ENCODE peak calls at places on chromosomes 16 and 17, in five cellular contexts. One of them, this sample, is unnamed.

GRCh38 chr17:79992657-79993389 is 42.8 kb downstream of the TBC1D16 start:
- DNase-seq in activated CD8-positive, alpha-beta T cell treated with anti-CD3 and anti-CD28 coated beads for 36 hours: peak; percentile 28
- DNase-seq in heart right ventricle: no peak
- DNase-seq in cardiac fibroblast: no peak
- DNase-seq in cardiac muscle cell: no peak
- DNase-seq in this sample: no peak

GRCh38 chr17:68763551-68763950 is 162.4 kb upstream of the FAM20A start:
- DNase-seq in activated CD8-positive, alpha-beta T cell treated with anti-CD3 and anti-CD28 coated beads for 36 hours: no peak
- DNase-seq in heart right ventricle: no peak
- DNase-seq in cardiac fibroblast: peak; percentile 54
- DNase-seq in cardiac muscle cell: no peak
- DNase-seq in this sample: no peak

GRCh38 chr17:1946021-1946932 is 78.9 kb downstream of the RTN4RL1 start:
- DNase-seq in activated CD8-positive, alpha-beta T cell treated with anti-CD3 and anti-CD28 coated beads for 36 hours: no peak
- DNase-seq in heart right ventricle: no peak
- DNase-seq in cardiac fibroblast: no peak
- DNase-seq in cardiac muscle cell: no peak
- DNase-seq in this sample: no peak

GRCh38 chr16:711548-712320 is 3.2 kb upstream of the METRN start:
- DNase-seq in activated CD8-positive, alpha-beta T cell treated with anti-CD3 and anti-CD28 coated beads for 36 hours: peak; percentile 85
- DNase-seq in heart right ventricle: peak; percentile 72
- DNase-seq in cardiac fibroblast: peak; percentile 70
- DNase-seq in cardiac muscle cell: peak; percentile 77
- DNase-seq in this sample: peak; percentile 24

GRCh38 chr17:62392908-62393307 is 12.6 kb downstream of the EFCAB3 start:
- DNase-seq in activated CD8-positive, alpha-beta T cell treated with anti-CD3 and anti-CD28 coated beads for 36 hours: no peak
- DNase-seq in heart right ventricle: no peak
- DNase-seq in cardiac fibroblast: no peak
- DNase-seq in cardiac muscle cell: no peak
- DNase-seq in this sample: no peak

GRCh38 chr17:65434251-65434650 is 127.2 kb downstream of the AXIN2 start:
- DNase-seq in activated CD8-positive, alpha-beta T cell treated with anti-CD3 and anti-CD28 coated beads for 36 hours: no peak
- DNase-seq in heart right ventricle: no peak
- DNase-seq in cardiac fibroblast: no peak
- DNase-seq in cardiac muscle cell: peak; percentile 60
- DNase-seq in this sample: no peak

GRCh38 chr16:71626018-71626857 is at the start of gene MARVELD3:
- DNase-seq in activated CD8-positive, alpha-beta T cell treated with anti-CD3 and anti-CD28 coated beads for 36 hours: peak; percentile 32
- DNase-seq in heart right ventricle: no peak
- DNase-seq in cardiac fibroblast: no peak
- DNase-seq in cardiac muscle cell: no peak
- DNase-seq in this sample: peak; percentile 46

GRCh38 chr17:57921342-57921741 is 33.9 kb downstream of the CUEDC1 start:
- DNase-seq in activated CD8-positive, alpha-beta T cell treated with anti-CD3 and anti-CD28 coated beads for 36 hours: no peak
- DNase-seq in heart right ventricle: no peak
- DNase-seq in cardiac fibroblast: peak; percentile 53
- DNase-seq in cardiac muscle cell: peak; percentile 72
- DNase-seq in this sample: no peak

GRCh38 chr16:24978370-24978914 is 36.7 kb downstream of the ARHGAP17 start:
- DNase-seq in activated CD8-positive, alpha-beta T cell treated with anti-CD3 and anti-CD28 coated beads for 36 hours: no peak
- DNase-seq in heart right ventricle: no peak
- DNase-seq in cardiac fibroblast: no peak
- DNase-seq in cardiac muscle cell: no peak
- DNase-seq in this sample: no peak

GRCh38 chr16:69334696-69335095 is 4.3 kb upstream of the PDF start:
- DNase-seq in activated CD8-positive, alpha-beta T cell treated with anti-CD3 and anti-CD28 coated beads for 36 hours: no peak
- DNase-seq in heart right ventricle: no peak
- DNase-seq in cardiac fibroblast: no peak
- DNase-seq in cardiac muscle cell: no peak
- DNase-seq in this sample: no peak

GRCh38 chr17:7686221-7687071 is 844 bp downstream of the TP53 start:
- DNase-seq in activated CD8-positive, alpha-beta T cell treated with anti-CD3 and anti-CD28 coated beads for 36 hours: peak; percentile 86
- DNase-seq in heart right ventricle: peak; percentile 80
- DNase-seq in cardiac fibroblast: peak; percentile 93
- DNase-seq in cardiac muscle cell: peak; percentile 91
- DNase-seq in this sample: peak; percentile 90

GRCh38 chr16:66961065-66961744 is at the start of gene CES3:
- DNase-seq in activated CD8-positive, alpha-beta T cell treated with anti-CD3 and anti-CD28 coated beads for 36 hours: peak; percentile 84
- DNase-seq in heart right ventricle: no peak
- DNase-seq in cardiac fibroblast: peak; percentile 72
- DNase-seq in cardiac muscle cell: peak; percentile 72
- DNase-seq in this sample: no peak

GRCh38 chr16:84643180-84643583 is 5.1 kb upstream of the KLHL36 start:
- DNase-seq in activated CD8-positive, alpha-beta T cell treated with anti-CD3 and anti-CD28 coated beads for 36 hours: no peak
- DNase-seq in heart right ventricle: peak; percentile 65
- DNase-seq in cardiac fibroblast: peak; percentile 91
- DNase-seq in cardiac muscle cell: peak; percentile 92
- DNase-seq in this sample: no peak

GRCh38 chr17:57975044-57975443 is 13.0 kb downstream of the VEZF1 start:
- DNase-seq in activated CD8-positive, alpha-beta T cell treated with anti-CD3 and anti-CD28 coated beads for 36 hours: no peak
- DNase-seq in heart right ventricle: no peak
- DNase-seq in cardiac fibroblast: peak; percentile 54
- DNase-seq in cardiac muscle cell: peak; percentile 46
- DNase-seq in this sample: no peak

GRCh38 chr16:3095869-3096268 is 3.2 kb downstream of the ZSCAN10 start:
- DNase-seq in activated CD8-positive, alpha-beta T cell treated with anti-CD3 and anti-CD28 coated beads for 36 hours: peak; percentile 81
- DNase-seq in heart right ventricle: peak; percentile 34
- DNase-seq in cardiac fibroblast: peak; percentile 31
- DNase-seq in cardiac muscle cell: no peak
- DNase-seq in this sample: no peak

GRCh38 chr17:74202879-74203432 is 522 bp upstream of the RPL38 start:
- DNase-seq in activated CD8-positive, alpha-beta T cell treated with anti-CD3 and anti-CD28 coated beads for 36 hours: no peak
- DNase-seq in heart right ventricle: no peak
- DNase-seq in cardiac fibroblast: no peak
- DNase-seq in cardiac muscle cell: no peak
- DNase-seq in this sample: no peak

GRCh38 chr16:5790512-5790911 is 692.9 kb upstream of the EEF2KMT start:
- DNase-seq in activated CD8-positive, alpha-beta T cell treated with anti-CD3 and anti-CD28 coated beads for 36 hours: no peak
- DNase-seq in heart right ventricle: no peak
- DNase-seq in cardiac fibroblast: no peak
- DNase-seq in cardiac muscle cell: no peak
- DNase-seq in this sample: no peak

GRCh38 chr17:62792122-62792800 is 15.9 kb downstream of the MARCHF10 start:
- DNase-seq in activated CD8-positive, alpha-beta T cell treated with anti-CD3 and anti-CD28 coated beads for 36 hours: no peak
- DNase-seq in heart right ventricle: no peak
- DNase-seq in cardiac fibroblast: peak; percentile 98
- DNase-seq in cardiac muscle cell: peak; percentile 62
- DNase-seq in this sample: no peak

GRCh38 chr16:57004387-57005250 is 15.3 kb downstream of the NLRC5 start:
- DNase-seq in activated CD8-positive, alpha-beta T cell treated with anti-CD3 and anti-CD28 coated beads for 36 hours: no peak
- DNase-seq in heart right ventricle: no peak
- DNase-seq in cardiac fibroblast: no peak
- DNase-seq in cardiac muscle cell: no peak
- DNase-seq in this sample: no peak

GRCh38 chr17:39867891-39868553 is at the start of gene ZPBP2:
- DNase-seq in activated CD8-positive, alpha-beta T cell treated with anti-CD3 and anti-CD28 coated beads for 36 hours: peak; percentile 53
- DNase-seq in heart right ventricle: no peak
- DNase-seq in cardiac fibroblast: no peak
- DNase-seq in cardiac muscle cell: no peak
- DNase-seq in this sample: no peak

GRCh38 chr17:64418506-64419339 is 28.1 kb upstream of the PECAM1 start:
- DNase-seq in activated CD8-positive, alpha-beta T cell treated with anti-CD3 and anti-CD28 coated beads for 36 hours: no peak
- DNase-seq in heart right ventricle: no peak
- DNase-seq in cardiac fibroblast: peak; percentile 91
- DNase-seq in cardiac muscle cell: peak; percentile 83
- DNase-seq in this sample: peak; percentile 31

GRCh38 chr16:79580465-79581200 is 19.9 kb downstream of the MAF start:
- DNase-seq in activated CD8-positive, alpha-beta T cell treated with anti-CD3 and anti-CD28 coated beads for 36 hours: no peak
- DNase-seq in heart right ventricle: no peak
- DNase-seq in cardiac fibroblast: no peak
- DNase-seq in cardiac muscle cell: no peak
- DNase-seq in this sample: no peak

GRCh38 chr16:73024571-73025105 is 23.3 kb downstream of the ZFHX3 start:
- DNase-seq in activated CD8-positive, alpha-beta T cell treated with anti-CD3 and anti-CD28 coated beads for 36 hours: no peak
- DNase-seq in heart right ventricle: no peak
- DNase-seq in cardiac fibroblast: no peak
- DNase-seq in cardiac muscle cell: no peak
- DNase-seq in this sample: no peak

GRCh38 chr16:56306690-56307533 is 115.6 kb downstream of the GNAO1 start:
- DNase-seq in activated CD8-positive, alpha-beta T cell treated with anti-CD3 and anti-CD28 coated beads for 36 hours: no peak
- DNase-seq in heart right ventricle: no peak
- DNase-seq in cardiac fibroblast: no peak
- DNase-seq in cardiac muscle cell: no peak
- DNase-seq in this sample: no peak

GRCh38 chr17:7281074-7281952 is at the start of gene SLC2A4:
- DNase-seq in activated CD8-positive, alpha-beta T cell treated with anti-CD3 and anti-CD28 coated beads for 36 hours: peak; percentile 94
- DNase-seq in heart right ventricle: peak; percentile 94
- DNase-seq in cardiac fibroblast: peak; percentile 95
- DNase-seq in cardiac muscle cell: peak; percentile 96
- DNase-seq in this sample: peak; percentile 97

GRCh38 chr17:42131971-42132370 is 9.4 kb downstream of the HSPB9 start:
- DNase-seq in activated CD8-positive, alpha-beta T cell treated with anti-CD3 and anti-CD28 coated beads for 36 hours: no peak
- DNase-seq in heart right ventricle: no peak
- DNase-seq in cardiac fibroblast: peak; percentile 39
- DNase-seq in cardiac muscle cell: peak; percentile 50
- DNase-seq in this sample: no peak

This sample was measured in NCI-H1105.